ENCODE peak calls at places on chromosome 22, in six cellular contexts. P, F, V, K, X and C are unnamed samples.

GRCh38 chr22:33823552-33823951 is 96.7 kb downstream of the LARGE1 start:
- DNase-seq in P (no peak), F (no peak), V (peak), K (no peak), X (no peak), C (no peak)

GRCh38 chr22:35882226-35883027 is 146.2 kb downstream of the RBFOX2 start:
- DNase-seq in P (no peak), F (peak), V (no peak), K (no peak), X (no peak), C (no peak)

GRCh38 chr22:19732403-19733113 is 9.2 kb downstream of the GP1BB start:
- DNase-seq in P (no peak), F (no peak), V (no peak), K (no peak), X (no peak), C (no peak)

GRCh38 chr22:19120829-19121630 is 1.2 kb downstream of the DGCR2 start:
- DNase-seq in P (peak), F (no peak), V (peak), K (no peak), X (peak), C (no peak)

GRCh38 chr22:18955696-18956095 is 19.6 kb upstream of the PRODH start:
- DNase-seq in P (no peak), F (no peak), V (no peak), K (no peak), X (no peak), C (no peak)

GRCh38 chr22:40190501-40190900 is 12.8 kb downstream of the TNRC6B start:
- DNase-seq in P (no peak), F (no peak), V (no peak), K (no peak), X (peak), C (no peak)

GRCh38 chr22:18068991-18069390 is 8.8 kb upstream of the PEX26 start:
- DNase-seq in P (no peak), F (no peak), V (no peak), K (no peak), X (no peak), C (no peak)

GRCh38 chr22:33923660-33924246 is 3.5 kb upstream of the LARGE1 start:
- DNase-seq in P (peak), F (peak), V (peak), K (no peak), X (peak), C (peak)

GRCh38 chr22:19889951-19890350 is 35.3 kb upstream of the GNB1L start:
- DNase-seq in P (no peak), F (no peak), V (no peak), K (no peak), X (no peak), C (no peak)

GRCh38 chr22:36999463-36999862 is 19.8 kb downstream of the TST start:
- DNase-seq in P (no peak), F (no peak), V (no peak), K (no peak), X (no peak), C (no peak)

GRCh38 chr22:33952776-33953175 is 32.5 kb upstream of the LARGE1 start:
- DNase-seq in P (no peak), F (no peak), V (no peak), K (no peak), X (no peak), C (no peak)

GRCh38 chr22:37599161-37599560 is 9.5 kb upstream of the GGA1 start:
- DNase-seq in P (no peak), F (no peak), V (no peak), K (no peak), X (no peak), C (no peak)

GRCh38 chr22:43845981-43846380 is 16.3 kb downstream of the SULT4A1 start:
- DNase-seq in P (no peak), F (no peak), V (no peak), K (no peak), X (no peak), C (no peak)

GRCh38 chr22:26134654-26135330 is 34.5 kb upstream of the SEZ6L start:
- DNase-seq in P (no peak), F (no peak), V (peak), K (no peak), X (no peak), C (peak)

GRCh38 chr22:36386900-36387663 is 685 bp downstream of the MYH9 start:
- DNase-seq in P (no peak), F (peak), V (no peak), K (no peak), X (peak), C (peak)

GRCh38 chr22:31952459-31952858 is 8.1 kb downstream of the YWHAH start:
- DNase-seq in P (peak), F (peak), V (no peak), K (no peak), X (no peak), C (no peak)

DNA sequence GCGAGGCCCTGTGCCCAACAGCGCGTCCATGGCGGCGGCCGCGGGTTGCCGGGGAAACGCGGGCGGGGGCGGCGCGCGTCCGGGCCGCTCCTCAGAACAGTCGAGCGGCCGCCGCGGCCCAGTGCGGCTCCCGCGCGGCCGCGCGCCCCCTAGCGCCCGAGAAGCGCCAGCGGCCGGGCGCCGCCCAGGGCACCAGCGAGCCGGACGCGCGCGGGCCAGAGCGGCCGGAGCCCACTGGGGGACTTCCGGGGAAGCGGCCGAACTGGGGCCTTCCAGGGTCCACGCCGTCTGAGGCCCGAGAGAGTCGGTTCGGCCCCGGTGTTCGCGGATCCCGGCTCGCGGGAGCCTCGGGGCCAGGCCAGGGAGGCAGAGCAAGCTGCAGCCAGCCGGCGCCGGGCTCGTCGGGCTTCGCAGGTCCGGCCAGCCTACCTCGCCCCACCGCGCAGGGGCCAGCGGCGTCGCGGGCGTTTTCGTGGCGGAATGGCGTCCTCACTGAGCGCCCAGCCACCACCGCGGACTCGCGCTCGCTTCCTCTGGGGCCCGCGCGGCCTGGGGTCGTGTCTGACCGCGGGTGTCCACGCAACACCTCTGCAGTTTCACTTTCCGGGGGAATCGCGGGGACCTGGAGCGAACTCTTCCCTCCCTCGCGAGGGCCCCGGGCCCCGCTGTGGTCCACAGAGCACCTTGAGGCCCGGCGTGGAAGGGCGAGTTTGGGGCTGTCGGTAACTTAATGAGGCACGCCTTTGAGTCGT is at the start of gene DENND6B:
- DNase-seq in P (peak), F (peak), V (peak), K (no peak), X (peak), C (peak)
- H3K4me3 ChIP-seq in P (peak), F (peak), V (peak), K (peak), X (peak), C (peak)

DNA sequence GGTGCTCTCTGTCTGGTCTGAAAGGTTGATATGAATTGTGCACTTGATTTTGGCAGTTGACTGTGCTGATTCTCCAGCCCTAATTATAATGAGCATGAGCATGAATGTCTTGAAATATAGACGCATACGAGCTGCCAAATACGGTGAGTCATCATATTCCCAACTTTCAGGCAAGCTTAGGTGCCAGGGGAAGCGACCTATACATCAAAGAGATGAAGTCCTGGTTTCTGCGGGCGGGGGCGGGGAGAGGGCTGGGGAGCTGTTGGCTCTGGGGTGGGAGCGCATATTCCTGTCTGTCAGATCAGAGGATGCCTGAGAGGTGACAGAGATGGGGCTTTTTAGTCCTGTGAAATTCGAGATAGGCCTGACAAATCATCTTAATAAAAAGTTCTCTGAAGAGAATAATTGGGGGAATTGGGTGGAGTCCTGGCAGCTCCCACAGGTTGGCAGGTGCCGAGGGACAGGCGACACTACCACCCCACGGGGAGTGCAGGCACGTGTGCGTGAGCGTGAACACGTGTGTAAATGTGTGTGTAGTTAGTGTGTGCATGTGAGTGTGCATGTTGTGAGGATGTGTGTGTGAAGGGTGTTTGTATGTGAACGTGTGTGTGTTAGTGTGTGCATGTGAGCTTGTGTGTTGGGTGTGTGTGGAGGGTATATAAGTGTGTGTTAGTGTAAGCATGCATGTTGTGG is 865.3 kb downstream of the TBC1D22A start:
- DNase-seq in P (no peak), F (no peak), V (no peak), K (no peak), X (no peak), C (no peak)
- TF ChIP-seq MYC in P (no peak), F (no peak), V (no peak), K (no peak), X (no peak), C (no peak)

GRCh38 chr22:30435674-30436126 is 10.1 kb downstream of the MTFP1 start:
- DNase-seq in P (no peak), F (peak), V (no peak), K (no peak), X (peak), C (no peak)
- H3K4me3 ChIP-seq in P (no peak), F (no peak), V (no peak), K (peak), X (no peak), C (no peak)

GRCh38 chr22:49178246-49179005 is 649.2 kb downstream of the BRD1 start:
- DNase-seq in P (no peak), F (no peak), V (no peak), K (no peak), X (no peak), C (no peak)
- TF ChIP-seq MYC in P (no peak), F (no peak), V (no peak), K (no peak), X (no peak), C (no peak)

GRCh38 chr22:42716649-42717127 is 4.0 kb downstream of the A4GALT start:
- DNase-seq in P (no peak), F (no peak), V (no peak), K (peak), X (no peak), C (no peak)
- H3K4me3 ChIP-seq in P (no peak), F (no peak), V (no peak), K (peak), X (no peak), C (no peak)

GRCh38 chr22:46109474-46110003 is 40.8 kb upstream of the PPARA start:
- DNase-seq in P (no peak), F (no peak), V (no peak), K (no peak), X (no peak), C (no peak)
- TF ChIP-seq MYC in P (no peak), F (no peak), V (no peak), K (no peak), X (no peak), C (no peak)

GRCh38 chr22:23882370-23882769 is 11.8 kb upstream of the MIF start:
- DNase-seq in P (no peak), F (no peak), V (no peak), K (no peak), X (no peak), C (no peak)
- H3K4me3 ChIP-seq in P (no peak), F (no peak), V (no peak), K (no peak), X (no peak), C (no peak)

GRCh38 chr22:38832005-38832978 is 11.5 kb downstream of the NPTXR start:
- DNase-seq in P (no peak), F (no peak), V (no peak), K (no peak), X (no peak), C (no peak)
- TF ChIP-seq MYC in P (no peak), F (no peak), V (no peak), K (no peak), X (no peak), C (no peak)